ENCODE peak calls at places on chromosomes 4 and X, in four cellular contexts. I is colonic mucosa, G is stomach, K is WERI-Rb-1. Z is an unnamed sample.

GRCh38 chrX:47198026-47198686 is 4.5 kb downstream of the UBA1 start:
- DNase-seq in I (no peak), G (no peak), K (no peak), Z (no peak)

GRCh38 chrX:143788265-143788664 is 67.7 kb upstream of the SPANXN2 start:
- DNase-seq in I (no peak), G (no peak), K (no peak), Z (no peak)

GRCh38 chrX:19760841-19761512 is 126.4 kb downstream of the SH3KBP1 start:
- DNase-seq in I (no peak), G (no peak), K (no peak), Z (no peak)

GRCh38 chr4:76301068-76301774 is 5.3 kb upstream of the STBD1 start:
- DNase-seq in I (no peak), G (no peak), K (no peak), Z (no peak)

GRCh38 chr4:155787113-155787710 is 28.4 kb downstream of the GUCY1B1 start:
- DNase-seq in I (no peak), G (no peak), K (peak; percentile 25), Z (no peak)

GRCh38 chr4:38174811-38175210 is 214.6 kb downstream of the PTTG2 start:
- DNase-seq in I (no peak), G (no peak), K (no peak), Z (no peak)

GRCh38 chrX:150348365-150348764 is 14.8 kb upstream of the MAMLD1 start:
- DNase-seq in I (no peak), G (no peak), K (peak; percentile 67), Z (no peak)

GRCh38 chr4:114791976-114792375 is 193.4 kb downstream of the UGT8 start:
- DNase-seq in I (no peak), G (no peak), K (no peak), Z (no peak)

GRCh38 chrX:18966624-18967023 is 17.3 kb downstream of the PHKA2 start:
- DNase-seq in I (no peak), G (no peak), K (no peak), Z (no peak)

GRCh38 chrX:39372126-39372525 is 570.9 kb downstream of the MID1IP1 start:
- DNase-seq in I (no peak), G (no peak), K (no peak), Z (no peak)

GRCh38 chr4:8318509-8318908 is 49.0 kb downstream of the HTRA3 start:
- DNase-seq in I (no peak), G (peak; percentile 11), K (peak; percentile 0), Z (no peak)

GRCh38 chrX:40154229-40154852 is 56.6 kb upstream of the BCOR start:
- DNase-seq in I (peak; percentile 25), G (no peak), K (peak; percentile 76), Z (no peak)

GRCh38 chr4:77699731-77700210 is 94.2 kb downstream of the CXCL13 start:
- DNase-seq in I (no peak), G (no peak), K (peak; percentile 79), Z (no peak)

GRCh38 chrX:28058906-28059305 is 77.7 kb upstream of the DCAF8L1 start:
- DNase-seq in I (peak; percentile 39), G (no peak), K (no peak), Z (no peak)

GRCh38 chrX:53441531-53442321 is 7.6 kb upstream of the HSD17B10 start:
- DNase-seq in I (peak; percentile 84), G (peak; percentile 84), K (no peak), Z (peak; percentile 69)

GRCh38 chrX:9349572-9350259 is 115.1 kb upstream of the TBL1X start:
- DNase-seq in I (no peak), G (no peak), K (no peak), Z (no peak)

GRCh38 chrX:151738751-151739150 is 4.2 kb downstream of the CNGA2 start:
- DNase-seq in I (no peak), G (peak; percentile 17), K (no peak), Z (no peak)

GRCh38 chrX:151737494-151737893 is 2.9 kb downstream of the CNGA2 start:
- DNase-seq in I (no peak), G (no peak), K (no peak), Z (no peak)

GRCh38 chrX:151736685-151737084 is 2.1 kb downstream of the CNGA2 start:
- DNase-seq in I (no peak), G (no peak), K (no peak), Z (no peak)

GRCh38 chrX:151735219-151735618 is 673 bp downstream of the CNGA2 start:
- DNase-seq in I (no peak), G (no peak), K (no peak), Z (no peak)

GRCh38 chrX:151734446-151734845 is at the start of gene CNGA2:
- DNase-seq in I (no peak), G (no peak), K (no peak), Z (no peak)
- H3K9me3 ChIP-seq in I (no peaks in the 10 kb centered on the region), G (no peaks in the 10 kb centered on the region), K (no peaks in the 10 kb centered on the region), Z (no peaks in the 10 kb centered on the region)

GRCh38 chr4:33577798-33578197 is 2666.5 kb downstream of the ARAP2 start:
- DNase-seq in I (no peak), G (no peak), K (no peak), Z (no peak)

DNA sequence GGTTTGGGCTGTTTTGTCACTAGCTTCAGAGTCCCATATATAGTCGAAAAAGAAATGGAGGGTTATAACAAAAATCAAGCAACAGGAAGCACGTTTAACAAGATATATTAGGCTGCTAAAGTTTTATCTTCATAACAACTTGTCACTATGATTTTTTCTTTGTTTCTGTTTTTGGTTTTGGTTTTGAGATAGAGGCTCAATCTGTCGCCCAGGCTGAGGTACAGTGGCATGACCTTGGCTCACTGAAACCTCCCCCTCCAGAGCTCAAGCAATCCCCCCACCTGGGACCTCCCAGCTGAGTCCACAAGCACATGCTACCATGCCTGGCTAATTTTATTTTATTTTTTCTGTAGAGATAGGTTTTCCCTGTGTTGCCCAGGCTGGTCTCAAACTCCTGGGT is 2664.4 kb downstream of the ARAP2 start:
- DNase-seq in I (no peak), G (no peak), K (no peak), Z (no peak)
- H3K9me3 ChIP-seq in I (no peaks in the 10 kb centered on the region), G (no peaks in the 10 kb centered on the region), K (no peaks in the 10 kb centered on the region), Z (peaks cover 6% of the 10 kb centered on the region)

DNA sequence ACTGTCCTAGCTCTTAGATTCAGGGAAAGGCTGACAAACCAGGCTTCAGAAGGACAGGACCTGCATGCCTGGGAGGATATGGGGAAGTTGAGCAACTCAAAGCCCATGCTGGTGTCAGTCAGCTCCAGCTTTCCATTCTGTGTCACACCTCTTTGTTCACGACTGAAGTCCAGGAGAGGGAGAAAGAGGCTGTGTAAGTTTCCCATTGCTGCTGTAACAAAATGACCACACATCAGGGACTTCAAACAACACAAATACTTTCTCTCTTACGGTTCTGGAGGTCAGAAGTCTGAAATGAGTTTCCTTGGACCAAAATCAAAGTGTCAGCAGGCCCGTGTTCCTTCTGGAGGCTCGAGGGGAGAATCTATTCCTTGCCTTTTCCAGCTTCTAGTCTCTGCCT is 50.6 kb upstream of the STX18 start:
- DNase-seq in I (no peak), G (no peak), K (no peak), Z (no peak)
- H3K9me3 ChIP-seq in I (no peaks in the 10 kb centered on the region), G (peaks cover 24% of the 10 kb centered on the region), K (peaks cover 12% of the 10 kb centered on the region), Z (no peaks in the 10 kb centered on the region)

GRCh38 chr4:179116581-179116980 is 1674.3 kb upstream of the AGA start:
- DNase-seq in I (no peak), G (no peak), K (no peak), Z (no peak)

GRCh38 chr4:179112441-179113170 is 1670.4 kb upstream of the AGA start:
- DNase-seq in I (no peak), G (no peak), K (no peak), Z (no peak)

GRCh38 chr4:179110816-179111215 is 1668.6 kb upstream of the AGA start:
- DNase-seq in I (no peak), G (no peak), K (no peak), Z (no peak)

GRCh38 chr4:179116011-179116410 is 1673.8 kb upstream of the AGA start:
- DNase-seq in I (no peak), G (no peak), K (no peak), Z (no peak)

DNA sequence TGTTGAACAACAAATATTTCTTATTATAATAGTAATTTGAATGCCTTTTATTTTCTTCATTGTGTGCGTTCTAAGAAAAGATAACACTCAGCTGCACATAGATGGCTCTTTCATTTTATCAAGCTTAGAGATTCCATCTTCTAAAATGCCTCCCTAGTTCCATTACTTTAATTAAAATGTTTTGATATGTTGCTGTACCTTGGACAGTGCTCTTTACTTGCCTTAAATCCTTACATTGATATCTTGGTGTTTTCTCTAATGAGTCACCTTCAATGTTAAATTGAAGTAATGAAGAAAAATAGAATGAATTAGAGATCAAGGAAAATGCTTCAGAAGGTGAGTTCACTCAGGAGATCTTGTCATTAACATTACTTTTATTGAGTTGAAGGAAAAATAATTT is 1672.4 kb upstream of the AGA start:
- DNase-seq in I (no peak), G (no peak), K (no peak), Z (no peak)
- H3K9me3 ChIP-seq in I (no peaks in the 10 kb centered on the region), G (no peaks in the 10 kb centered on the region), K (no peaks in the 10 kb centered on the region), Z (no peaks in the 10 kb centered on the region)

DNA sequence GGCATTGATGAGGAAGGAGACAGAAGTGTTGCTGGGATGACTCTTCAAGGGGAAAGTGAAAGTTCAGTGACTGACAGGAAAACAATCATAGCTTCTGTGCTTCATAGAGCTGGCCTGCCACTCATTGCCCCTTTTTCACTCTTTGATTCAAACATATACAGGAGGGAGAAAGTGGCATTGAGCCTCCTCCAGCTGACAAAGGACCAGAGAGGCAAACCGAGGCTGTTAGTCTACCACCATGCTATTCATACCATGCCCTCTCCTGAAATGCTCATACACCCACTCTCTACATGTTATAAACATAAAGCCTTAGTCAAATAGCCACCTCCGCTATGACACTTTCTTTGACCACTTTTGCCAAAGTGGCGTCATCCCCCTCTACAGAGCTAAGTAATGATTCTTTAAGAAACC is 79.2 kb upstream of the ATOH1 start:
- DNase-seq in I (no peak), G (no peak), K (no peak), Z (no peak)
- H3K9me3 ChIP-seq in I (no peaks in the 10 kb centered on the region), G (no peaks in the 10 kb centered on the region), K (no peaks in the 10 kb centered on the region), Z (no peaks in the 10 kb centered on the region)